ENCODE peak calls at places on chromosomes 2 and 18, in eight cellular contexts. U is COR-L47; K is fibroblast of gingiva; X is nephron progenitor cell; D is upper lobe of right lung; H is CD4-positive, alpha-beta T cell; O is endothelial cell; L is H4. V is an unnamed sample.

GRCh38 chr2:132670104-132670960 is at the start of gene LYPD1:
- DNase-seq in X (peak; percentile 44), D (peak; percentile 67), U (no peak), K (no peak), L (peak; percentile 22), O (peak; percentile 11), H (no peak), V (no peak)

GRCh38 chr2:79792097-79792496 is 279.2 kb downstream of the CTNNA2 start:
- DNase-seq in U (no peak), L (no peak), O (no peak), H (no peak), D (no peak), K (no peak), X (no peak), V (no peak)

GRCh38 chr18:79523738-79524180 is 128.0 kb downstream of the NFATC1 start:
- DNase-seq in H (peak; percentile 49), D (no peak), K (no peak), X (no peak), L (peak; percentile 42), U (no peak), O (peak; percentile 0), V (no peak)

GRCh38 chr2:163735692-163736432 is at the start of gene FIGN:
- DNase-seq in D (peak; percentile 86), K (peak; percentile 93), L (peak; percentile 83), X (peak; percentile 85), H (no peak), U (peak; percentile 82), O (peak; percentile 75), V (peak; percentile 60)

GRCh38 chr2:153391131-153391530 is 87.4 kb downstream of the RPRM start:
- DNase-seq in H (no peak), X (no peak), D (no peak), O (no peak), K (no peak), L (no peak), U (no peak), V (no peak)

GRCh38 chr2:101779190-101779589 is 81.7 kb downstream of the MAP4K4 start:
- DNase-seq in U (no peak), X (no peak), O (no peak), K (no peak), D (no peak), H (no peak), L (no peak), V (no peak)

GRCh38 chr2:17043173-17043572 is 377.5 kb upstream of the CYRIA start:
- DNase-seq in O (no peak), L (no peak), H (no peak), D (no peak), X (no peak), U (no peak), K (no peak), V (no peak)

GRCh38 chr2:2787301-2787907 is 456.3 kb upstream of the MYT1L start:
- DNase-seq in L (no peak), K (no peak), D (no peak), X (no peak), O (no peak), H (no peak), U (no peak), V (no peak)

GRCh38 chr18:31199190-31199769 is 36.6 kb upstream of the DSC1 start:
- DNase-seq in X (no peak), K (no peak), O (no peak), L (peak; percentile 44), H (no peak), D (no peak), U (no peak), V (no peak)

V was measured in NCI-H1694 treated with DMSO at 0.1 percent for 48 hours.